ENCODE peak calls at places on chromosomes 3 and 15, in four cellular contexts. One of them, this sample, is unnamed.

GRCh38 chr15:59594493-59594942 is 17.1 kb upstream of the GCNT3 start:
- DNase-seq in SK-N-SH: no peak
- DNase-seq in GM12892: no peak
- DNase-seq in GM12878: no peak
- DNase-seq in this sample: no peak

GRCh38 chr3:62109534-62109933 is 263.8 kb downstream of the FEZF2 start:
- DNase-seq in SK-N-SH: no peak
- DNase-seq in GM12878: no peak
- DNase-seq in GM12892: no peak
- DNase-seq in this sample: no peak

GRCh38 chr3:173753593-173753992 is 356.0 kb downstream of the NLGN1 start:
- DNase-seq in SK-N-SH: no peak
- DNase-seq in GM12892: no peak
- DNase-seq in GM12878: no peak
- DNase-seq in this sample: no peak

GRCh38 chr3:69807674-69808073 is 68.4 kb downstream of the MITF start:
- DNase-seq in GM12878: no peak
- DNase-seq in SK-N-SH: no peak
- DNase-seq in GM12892: no peak
- DNase-seq in this sample: no peak

GRCh38 chr3:141477224-141477623 is 9.6 kb upstream of the RASA2 start:
- DNase-seq in SK-N-SH: no peak
- DNase-seq in GM12892: no peak
- DNase-seq in GM12878: no peak
- DNase-seq in this sample: no peak

GRCh38 chr3:50627407-50628051 is 10.6 kb downstream of the MAPKAPK3 start:
- DNase-seq in SK-N-SH: peak; percentile 49
- DNase-seq in GM12892: no peak
- DNase-seq in GM12878: no peak
- DNase-seq in this sample: no peak

GRCh38 chr3:50550079-50550736 is 17.3 kb downstream of the C3orf18 start:
- DNase-seq in GM12892: peak; percentile 71
- DNase-seq in GM12878: no peak
- DNase-seq in SK-N-SH: peak; percentile 86
- DNase-seq in this sample: peak; percentile 66

GRCh38 chr3:55329849-55330248 is 157.3 kb downstream of the WNT5A start:
- DNase-seq in GM12878: no peak
- DNase-seq in GM12892: no peak
- DNase-seq in SK-N-SH: no peak
- DNase-seq in this sample: no peak

GRCh38 chr15:56286213-56286612 is 42.5 kb upstream of the RFX7 start:
- DNase-seq in GM12892: no peak
- DNase-seq in GM12878: no peak
- DNase-seq in SK-N-SH: no peak
- DNase-seq in this sample: no peak

GRCh38 chr15:74200394-74200793 is 2.2 kb downstream of the STRA6 start:
- DNase-seq in GM12878: no peak
- DNase-seq in GM12892: no peak
- DNase-seq in SK-N-SH: peak; percentile 35
- DNase-seq in this sample: no peak

GRCh38 chr3:141798455-141798854 is 35.2 kb downstream of the GRK7 start:
- DNase-seq in GM12892: no peak
- DNase-seq in GM12878: no peak
- DNase-seq in SK-N-SH: no peak
- DNase-seq in this sample: no peak

GRCh38 chr3:114941626-114942309 is 205.3 kb downstream of the ZBTB20 start:
- DNase-seq in SK-N-SH: no peak
- DNase-seq in GM12878: no peak
- DNase-seq in GM12892: no peak
- DNase-seq in this sample: no peak

GRCh38 chr3:29170894-29171582 is 109.8 kb upstream of the RBMS3 start:
- DNase-seq in SK-N-SH: no peak
- DNase-seq in GM12892: no peak
- DNase-seq in GM12878: no peak
- DNase-seq in this sample: no peak

GRCh38 chr3:75906555-75907112 is 121.3 kb upstream of the ZNF717 start:
- DNase-seq in GM12892: no peak
- DNase-seq in GM12878: no peak
- DNase-seq in SK-N-SH: peak; percentile 66
- DNase-seq in this sample: no peak

GRCh38 chr3:88362428-88362827 is 212.7 kb downstream of the C3orf38 start:
- DNase-seq in GM12892: no peak
- DNase-seq in GM12878: no peak
- DNase-seq in SK-N-SH: no peak
- DNase-seq in this sample: no peak

GRCh38 chr3:14440531-14441239 is 38.3 kb downstream of the SLC6A6 start:
- DNase-seq in GM12892: no peak
- DNase-seq in GM12878: no peak
- DNase-seq in SK-N-SH: peak; percentile 88
- DNase-seq in this sample: no peak

GRCh38 chr3:193391902-193392301 is 13.3 kb upstream of the ATP13A5 start:
- DNase-seq in GM12878: no peak
- DNase-seq in SK-N-SH: no peak
- DNase-seq in GM12892: no peak
- DNase-seq in this sample: no peak

GRCh38 chr3:61624300-61624699 is 62.9 kb downstream of the PTPRG start:
- DNase-seq in SK-N-SH: no peak
- DNase-seq in GM12892: no peak
- DNase-seq in GM12878: no peak
- DNase-seq in this sample: no peak

GRCh38 chr15:58604455-58604923 is 145.0 kb downstream of the ADAM10 start:
- DNase-seq in SK-N-SH: no peak
- DNase-seq in GM12878: no peak
- DNase-seq in GM12892: no peak
- DNase-seq in this sample: no peak

GRCh38 chr3:136279092-136279491 is 29.0 kb downstream of the PCCB start:
- DNase-seq in SK-N-SH: no peak
- DNase-seq in GM12878: no peak
- DNase-seq in GM12892: no peak
- DNase-seq in this sample: no peak

GRCh38 chr15:85591622-85592021 is 203.1 kb downstream of the KLHL25 start:
- DNase-seq in GM12892: no peak
- DNase-seq in SK-N-SH: no peak
- DNase-seq in GM12878: no peak
- DNase-seq in this sample: no peak

GRCh38 chr3:22779737-22780136 is 423.4 kb upstream of the UBE2E2 start:
- DNase-seq in GM12892: no peak
- DNase-seq in GM12878: no peak
- DNase-seq in SK-N-SH: no peak
- DNase-seq in this sample: no peak

GRCh38 chr15:45328663-45329062 is 49.7 kb downstream of the GATM start:
- DNase-seq in SK-N-SH: no peak
- DNase-seq in GM12892: no peak
- DNase-seq in GM12878: no peak
- DNase-seq in this sample: no peak

GRCh38 chr3:80043226-80043625 is 275.4 kb upstream of the ROBO1 start:
- DNase-seq in SK-N-SH: no peak
- DNase-seq in GM12878: no peak
- DNase-seq in GM12892: no peak
- DNase-seq in this sample: no peak
- TF ChIP-seq TAF1 in SK-N-SH: no peak
- TF ChIP-seq TAF1 in GM12878: no peak
- TF ChIP-seq TAF1 in GM12892: no peak
- TF ChIP-seq TAF1 in this sample: no peak

DNA sequence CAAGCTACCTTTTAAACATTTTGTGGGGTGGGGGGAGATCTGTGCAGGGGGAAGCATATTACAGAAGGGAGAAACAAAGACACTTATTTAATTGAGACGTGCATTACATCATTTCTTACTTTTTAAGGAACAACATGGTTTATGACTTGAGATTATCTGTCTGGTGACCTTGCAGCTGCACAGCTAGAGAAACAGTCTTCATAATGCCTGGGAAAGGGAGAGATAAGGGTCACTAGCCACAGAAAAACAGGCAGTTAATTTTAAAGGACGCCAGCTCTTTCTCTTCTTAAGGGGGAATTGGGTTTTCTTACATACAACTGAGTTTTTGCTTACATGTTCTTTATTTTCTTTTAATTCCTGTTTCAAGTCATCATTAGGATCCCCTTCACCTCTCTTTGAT is 147.9 kb downstream of the SST start:
- DNase-seq in GM12892: no peak
- DNase-seq in GM12878: no peak
- DNase-seq in SK-N-SH: no peak
- DNase-seq in this sample: peak; percentile 76
- TF ChIP-seq TAF1 in GM12892: no peak
- TF ChIP-seq TAF1 in GM12878: no peak
- TF ChIP-seq TAF1 in SK-N-SH: no peak
- TF ChIP-seq TAF1 in this sample: no peak

DNA sequence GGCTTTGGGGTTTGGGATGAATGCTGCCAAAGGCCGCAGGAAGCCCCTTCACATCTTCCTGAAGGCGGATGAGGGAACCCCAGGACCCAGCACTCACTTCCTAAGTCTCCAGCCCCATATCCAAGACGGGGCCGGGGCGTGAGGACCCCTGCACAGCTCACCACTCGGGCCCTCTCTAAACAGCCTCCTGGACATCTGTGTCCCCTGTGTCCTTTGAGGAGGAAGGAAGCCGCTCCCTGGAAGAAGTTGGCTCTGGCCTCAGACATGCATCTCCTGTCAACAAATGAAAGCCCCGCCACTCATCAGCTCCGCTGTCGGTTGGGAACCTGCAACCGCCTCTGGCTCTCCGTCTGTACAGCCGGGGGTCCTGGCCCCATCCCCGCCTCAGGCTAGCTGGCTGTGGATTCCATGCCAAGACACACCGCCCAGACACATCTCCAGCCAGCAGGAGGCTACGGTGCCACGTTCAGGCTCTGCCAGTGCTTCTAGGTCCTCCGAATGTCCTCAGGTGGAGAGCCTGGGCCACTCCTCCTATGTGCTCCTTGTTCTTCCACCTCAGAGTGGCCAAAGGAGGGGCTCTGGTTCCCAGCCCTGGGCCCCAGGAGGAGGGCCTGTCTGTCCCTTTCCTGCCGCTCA is 140.0 kb upstream of the MEF2A start:
- DNase-seq in GM12892: no peak
- DNase-seq in SK-N-SH: no peak
- DNase-seq in GM12878: no peak
- DNase-seq in this sample: no peak
- TF ChIP-seq TAF1 in GM12892: no peak
- TF ChIP-seq TAF1 in SK-N-SH: no peak
- TF ChIP-seq TAF1 in GM12878: no peak
- TF ChIP-seq TAF1 in this sample: no peak

GRCh38 chr15:62115847-62116246 is 49.1 kb downstream of the C2CD4A start:
- DNase-seq in SK-N-SH: no peak
- DNase-seq in GM12892: no peak
- DNase-seq in GM12878: no peak
- DNase-seq in this sample: no peak

GRCh38 chr15:62110000-62110851 is 43.4 kb downstream of the C2CD4A start:
- DNase-seq in GM12878: no peak
- DNase-seq in GM12892: no peak
- DNase-seq in SK-N-SH: peak; percentile 77
- DNase-seq in this sample: no peak

GRCh38 chr15:62112051-62112450 is 45.3 kb downstream of the C2CD4A start:
- DNase-seq in GM12892: no peak
- DNase-seq in SK-N-SH: no peak
- DNase-seq in GM12878: no peak
- DNase-seq in this sample: no peak

GRCh38 chr15:62109457-62109856 is 42.7 kb downstream of the C2CD4A start:
- DNase-seq in GM12892: no peak
- DNase-seq in GM12878: no peak
- DNase-seq in SK-N-SH: peak; percentile 51
- DNase-seq in this sample: no peak

GRCh38 chr15:62112616-62113593 is 46.1 kb downstream of the C2CD4A start:
- DNase-seq in GM12878: no peak
- DNase-seq in SK-N-SH: no peak
- DNase-seq in GM12892: no peak
- DNase-seq in this sample: no peak
- TF ChIP-seq TAF1 in GM12878: no peak
- TF ChIP-seq TAF1 in SK-N-SH: no peak
- TF ChIP-seq TAF1 in GM12892: no peak
- TF ChIP-seq TAF1 in this sample: no peak

DNA sequence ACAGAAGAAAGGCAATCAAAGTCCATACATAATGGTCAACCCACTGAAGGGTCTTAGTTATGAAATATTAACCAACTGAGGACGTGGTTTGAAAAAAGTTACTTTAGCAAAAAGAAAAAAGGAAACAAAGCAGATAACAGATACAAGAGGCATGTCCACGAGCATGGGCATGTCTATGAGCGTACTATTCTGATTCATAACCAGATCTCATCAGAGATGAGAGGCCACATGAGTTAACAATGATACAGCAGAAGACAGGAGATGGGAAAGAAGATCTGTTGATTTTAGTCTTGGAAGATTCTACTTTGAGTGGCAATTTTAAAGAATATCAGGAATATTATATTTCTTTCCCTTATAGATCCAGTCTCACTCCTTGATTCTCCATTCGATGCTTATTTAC is 262.9 kb upstream of the SLITRK3 start:
- DNase-seq in SK-N-SH: no peak
- DNase-seq in GM12892: no peak
- DNase-seq in GM12878: no peak
- DNase-seq in this sample: no peak
- TF ChIP-seq TAF1 in SK-N-SH: no peak
- TF ChIP-seq TAF1 in GM12892: no peak
- TF ChIP-seq TAF1 in GM12878: no peak
- TF ChIP-seq TAF1 in this sample: no peak